ENCODE peak calls at places on chromosomes 12 and 14, in eight cellular contexts. One of them, this sample, is unnamed.

GRCh38 chr12:110699591-110700445 is 10.9 kb upstream of the HVCN1 start:
- DNase-seq in Peyer's patch: peak; percentile 48
- DNase-seq in GM12878: no peak
- DNase-seq in A549: no peak
- DNase-seq in IMR-90: no peak
- DNase-seq in NB4: peak; percentile 55
- DNase-seq in testis: peak; percentile 68
- DNase-seq in esophagus squamous epithelium: no peak
- DNase-seq in this sample: no peak

GRCh38 chr12:51961834-51962233 is 10.3 kb downstream of the ACVR1B start:
- DNase-seq in NB4: no peak
- DNase-seq in A549: no peak
- DNase-seq in GM12878: no peak
- DNase-seq in Peyer's patch: no peak
- DNase-seq in esophagus squamous epithelium: no peak
- DNase-seq in testis: no peak
- DNase-seq in IMR-90: no peak
- DNase-seq in this sample: no peak

GRCh38 chr12:27812502-27812901 is 32.5 kb upstream of the MANSC4 start:
- DNase-seq in IMR-90: no peak
- DNase-seq in esophagus squamous epithelium: no peak
- DNase-seq in testis: no peak
- DNase-seq in GM12878: no peak
- DNase-seq in NB4: no peak
- DNase-seq in A549: no peak
- DNase-seq in Peyer's patch: no peak
- DNase-seq in this sample: no peak

GRCh38 chr12:52493172-52493571 is at the start of gene KRT6A:
- DNase-seq in testis: no peak
- DNase-seq in IMR-90: no peak
- DNase-seq in GM12878: no peak
- DNase-seq in NB4: no peak
- DNase-seq in esophagus squamous epithelium: no peak
- DNase-seq in A549: no peak
- DNase-seq in Peyer's patch: no peak
- DNase-seq in this sample: peak; percentile 84

GRCh38 chr12:92136021-92136735 is 9.5 kb downstream of the BTG1 start:
- DNase-seq in A549: no peak
- DNase-seq in testis: no peak
- DNase-seq in Peyer's patch: no peak
- DNase-seq in GM12878: no peak
- DNase-seq in IMR-90: no peak
- DNase-seq in esophagus squamous epithelium: no peak
- DNase-seq in NB4: peak; percentile 73
- DNase-seq in this sample: no peak

GRCh38 chr14:52380294-52380693 is 66.2 kb downstream of the PTGER2 start:
- DNase-seq in A549: peak; percentile 23
- DNase-seq in GM12878: peak; percentile 25
- DNase-seq in NB4: no peak
- DNase-seq in esophagus squamous epithelium: no peak
- DNase-seq in Peyer's patch: no peak
- DNase-seq in IMR-90: peak; percentile 75
- DNase-seq in testis: no peak
- DNase-seq in this sample: no peak

GRCh38 chr12:15444523-15444922 is 122.2 kb downstream of the PTPRO start:
- DNase-seq in IMR-90: no peak
- DNase-seq in NB4: no peak
- DNase-seq in testis: no peak
- DNase-seq in A549: no peak
- DNase-seq in GM12878: no peak
- DNase-seq in Peyer's patch: no peak
- DNase-seq in esophagus squamous epithelium: no peak
- DNase-seq in this sample: no peak

GRCh38 chr12:67222302-67222701 is 46.9 kb upstream of the CAND1 start:
- DNase-seq in testis: peak; percentile 16
- DNase-seq in esophagus squamous epithelium: no peak
- DNase-seq in Peyer's patch: no peak
- DNase-seq in IMR-90: peak; percentile 10
- DNase-seq in NB4: peak; percentile 15
- DNase-seq in GM12878: no peak
- DNase-seq in A549: no peak
- DNase-seq in this sample: no peak

GRCh38 chr14:51650721-51651387 is 856 bp upstream of the FRMD6 start:
- DNase-seq in Peyer's patch: peak; percentile 48
- DNase-seq in GM12878: no peak
- DNase-seq in IMR-90: no peak
- DNase-seq in A549: no peak
- DNase-seq in testis: peak; percentile 44
- DNase-seq in NB4: peak; percentile 1
- DNase-seq in esophagus squamous epithelium: no peak
- DNase-seq in this sample: no peak

GRCh38 chr12:53791735-53792326 is 40.1 kb upstream of the CISTR start:
- DNase-seq in NB4: peak; percentile 57
- DNase-seq in A549: no peak
- DNase-seq in IMR-90: no peak
- DNase-seq in Peyer's patch: peak; percentile 49
- DNase-seq in GM12878: no peak
- DNase-seq in esophagus squamous epithelium: no peak
- DNase-seq in testis: peak; percentile 34
- DNase-seq in this sample: no peak

GRCh38 chr14:26596722-26597030 is 1.2 kb downstream of the NOVA1 start:
- DNase-seq in NB4: no peak
- DNase-seq in GM12878: no peak
- DNase-seq in esophagus squamous epithelium: no peak
- DNase-seq in testis: peak; percentile 22
- DNase-seq in A549: no peak
- DNase-seq in Peyer's patch: peak; percentile 32
- DNase-seq in IMR-90: peak; percentile 1
- DNase-seq in this sample: no peak

GRCh38 chr12:67630373-67631088 is 18.0 kb upstream of the DYRK2 start:
- DNase-seq in NB4: peak; percentile 94
- DNase-seq in GM12878: peak; percentile 53
- DNase-seq in testis: peak; percentile 25
- DNase-seq in IMR-90: no peak
- DNase-seq in A549: no peak
- DNase-seq in Peyer's patch: peak; percentile 94
- DNase-seq in esophagus squamous epithelium: peak; percentile 21
- DNase-seq in this sample: no peak

GRCh38 chr12:114347861-114348260 is 58.1 kb downstream of the TBX5 start:
- DNase-seq in A549: no peak
- DNase-seq in testis: no peak
- DNase-seq in NB4: no peak
- DNase-seq in esophagus squamous epithelium: no peak
- DNase-seq in Peyer's patch: no peak
- DNase-seq in GM12878: no peak
- DNase-seq in IMR-90: no peak
- DNase-seq in this sample: no peak

GRCh38 chr14:71142375-71143038 is 235.2 kb downstream of the PCNX1 start:
- DNase-seq in NB4: peak; percentile 95
- DNase-seq in A549: no peak
- DNase-seq in testis: no peak
- DNase-seq in esophagus squamous epithelium: no peak
- DNase-seq in Peyer's patch: no peak
- DNase-seq in GM12878: peak; percentile 63
- DNase-seq in IMR-90: peak; percentile 98
- DNase-seq in this sample: no peak

GRCh38 chr12:124384299-124384894 is 89.5 kb downstream of the RFLNA start:
- DNase-seq in Peyer's patch: no peak
- DNase-seq in IMR-90: no peak
- DNase-seq in NB4: no peak
- DNase-seq in GM12878: no peak
- DNase-seq in testis: no peak
- DNase-seq in esophagus squamous epithelium: no peak
- DNase-seq in A549: no peak
- DNase-seq in this sample: no peak
- H3K4me3 ChIP-seq in Peyer's patch: no peak overlapping the region
- H3K4me3 ChIP-seq in IMR-90: no peak overlapping the region
- H3K4me3 ChIP-seq in NB4: no peak overlapping the region
- H3K4me3 ChIP-seq in GM12878: no peak overlapping the region
- H3K4me3 ChIP-seq in testis: no peak overlapping the region
- H3K4me3 ChIP-seq in esophagus squamous epithelium: no peak overlapping the region
- H3K4me3 ChIP-seq in A549: peak overlapping the region; percentile 79
- H3K4me3 ChIP-seq in this sample: no peak overlapping the region

DNA sequence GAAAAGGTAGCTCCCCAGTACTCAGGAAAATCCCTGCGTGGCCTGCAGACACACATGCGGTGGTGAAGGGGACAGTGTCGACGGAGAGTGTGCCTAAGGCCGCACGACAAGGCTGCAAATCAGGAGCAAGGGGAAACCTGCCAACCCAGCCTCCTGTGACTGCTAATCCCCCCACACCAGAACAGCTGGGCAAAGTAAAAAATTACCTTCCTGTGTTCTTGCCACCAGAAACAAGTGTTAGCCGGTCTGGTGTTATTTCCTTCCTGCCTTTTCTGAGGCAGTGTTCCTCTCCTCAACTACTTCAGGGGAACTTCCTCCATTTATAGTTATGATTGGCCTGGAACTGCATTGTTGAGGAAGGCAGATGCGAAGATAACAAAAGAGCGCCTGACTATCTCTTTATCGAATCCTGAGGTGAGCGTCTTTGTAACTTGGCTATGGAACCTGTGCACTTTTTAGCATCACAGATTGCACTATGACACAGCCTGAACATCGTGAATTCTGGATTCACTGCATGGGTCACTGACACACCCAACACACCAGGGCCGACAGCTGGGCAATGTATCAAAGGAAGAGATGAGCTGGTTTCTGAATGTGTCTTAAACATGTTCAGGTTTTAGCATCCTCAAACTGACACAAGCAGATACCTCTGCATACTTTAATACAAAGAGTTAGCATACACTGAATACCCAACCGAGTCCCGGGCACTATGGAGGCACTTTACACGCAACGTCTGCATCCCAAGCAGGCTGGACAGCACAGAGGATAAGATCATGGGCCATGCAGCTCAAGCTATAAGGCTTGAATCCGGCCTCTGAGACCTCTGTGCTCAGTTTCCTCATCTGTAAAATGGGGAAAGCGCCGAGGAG is 28.9 kb downstream of the SLC15A4 start:
- DNase-seq in IMR-90: no peak
- DNase-seq in A549: no peak
- DNase-seq in Peyer's patch: peak; percentile 64
- DNase-seq in GM12878: no peak
- DNase-seq in testis: no peak
- DNase-seq in esophagus squamous epithelium: no peak
- DNase-seq in NB4: no peak
- DNase-seq in this sample: no peak
- TF ChIP-seq POLR2A in IMR-90: no peak
- TF ChIP-seq POLR2A in A549: no peak
- TF ChIP-seq POLR2A in Peyer's patch: no peak
- TF ChIP-seq POLR2A in GM12878: peak; percentile 65
- TF ChIP-seq POLR2A in testis: no peak
- TF ChIP-seq POLR2A in esophagus squamous epithelium: no peak
- TF ChIP-seq POLR2A in NB4: no peak
- TF ChIP-seq POLR2A in this sample: no peak

DNA sequence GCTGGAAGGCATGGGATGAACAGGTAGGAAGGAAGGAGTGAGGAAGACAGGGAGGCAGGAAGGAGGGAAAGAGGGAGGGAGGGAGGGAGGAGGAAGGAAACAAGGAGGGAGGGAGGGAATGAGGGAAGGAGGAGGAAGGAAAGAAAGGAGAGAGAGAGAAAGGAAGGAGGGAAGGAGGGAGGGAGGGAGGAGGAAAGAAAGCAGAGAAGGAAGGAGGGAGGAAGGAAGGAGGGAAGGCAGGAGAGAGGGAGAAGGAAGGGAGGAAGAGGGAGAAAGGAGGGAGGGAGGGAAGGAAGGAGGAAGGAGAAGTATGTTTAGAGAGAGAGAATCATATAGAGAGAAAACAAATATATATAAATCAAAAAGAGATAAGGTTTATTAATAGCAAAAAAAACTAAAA is 175.9 kb upstream of the FOXN3 start:
- DNase-seq in A549: no peak
- DNase-seq in esophagus squamous epithelium: no peak
- DNase-seq in IMR-90: no peak
- DNase-seq in Peyer's patch: no peak
- DNase-seq in NB4: no peak
- DNase-seq in GM12878: no peak
- DNase-seq in testis: no peak
- DNase-seq in this sample: no peak
- H3K4me3 ChIP-seq in A549: no peak overlapping the region
- H3K4me3 ChIP-seq in esophagus squamous epithelium: no peak overlapping the region
- H3K4me3 ChIP-seq in IMR-90: no peak overlapping the region
- H3K4me3 ChIP-seq in Peyer's patch: no peak overlapping the region
- H3K4me3 ChIP-seq in NB4: no peak overlapping the region
- H3K4me3 ChIP-seq in GM12878: no peak overlapping the region
- H3K4me3 ChIP-seq in testis: no peak overlapping the region
- H3K4me3 ChIP-seq in this sample: no peak overlapping the region

DNA sequence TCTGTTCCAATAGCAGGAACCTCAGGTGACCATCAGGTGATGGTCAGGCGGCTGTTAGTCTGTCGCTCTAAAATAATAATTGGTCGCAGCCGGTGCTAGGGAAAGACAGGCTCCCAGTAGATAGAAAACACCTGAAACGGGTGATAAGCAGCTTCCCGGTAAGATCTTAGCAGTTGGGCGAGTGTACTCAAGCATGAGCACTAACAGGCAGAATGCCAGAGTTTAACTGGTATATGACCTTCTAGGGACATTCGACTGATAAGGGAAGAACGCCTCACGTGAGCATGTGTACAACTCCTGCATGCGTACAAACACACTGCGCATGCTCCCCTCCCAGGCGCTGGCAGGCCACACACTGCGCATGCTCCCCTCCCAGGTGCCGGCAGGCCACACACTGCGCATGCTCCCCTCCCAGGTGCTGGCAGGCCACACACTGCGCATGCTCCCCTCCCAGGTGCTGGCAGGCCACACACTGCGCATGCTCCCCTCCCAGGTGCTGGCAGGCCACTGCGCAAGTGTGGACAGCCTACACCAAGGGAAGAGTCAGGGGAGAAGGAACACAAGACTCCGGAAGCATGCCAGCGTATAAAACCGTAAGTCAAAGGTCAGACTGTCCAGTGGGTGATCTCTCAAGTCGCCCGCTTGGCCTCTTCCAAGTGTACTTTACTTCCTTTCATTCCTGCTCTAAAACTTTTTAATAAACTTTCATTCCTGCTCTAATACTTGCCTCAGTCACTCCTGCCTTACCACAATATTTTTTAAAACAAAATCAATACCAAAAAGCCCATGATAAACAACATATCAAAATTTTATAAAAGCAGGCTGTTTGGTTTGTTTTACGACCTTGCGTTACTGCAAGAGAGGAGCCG is 24.5 kb downstream of the GPRC5D start:
- DNase-seq in A549: peak; percentile 93
- DNase-seq in Peyer's patch: peak; percentile 92
- DNase-seq in esophagus squamous epithelium: no peak
- DNase-seq in IMR-90: peak; percentile 45
- DNase-seq in testis: peak; percentile 89
- DNase-seq in NB4: no peak
- DNase-seq in GM12878: peak; percentile 28
- DNase-seq in this sample: no peak
- TF ChIP-seq POLR2A in A549: peak; percentile 72
- TF ChIP-seq POLR2A in Peyer's patch: peak; percentile 37
- TF ChIP-seq POLR2A in esophagus squamous epithelium: no peak
- TF ChIP-seq POLR2A in IMR-90: no peak
- TF ChIP-seq POLR2A in testis: no peak
- TF ChIP-seq POLR2A in NB4: no peak
- TF ChIP-seq POLR2A in GM12878: no peak
- TF ChIP-seq POLR2A in this sample: no peak